ENCODE peak calls at places on chromosome 16, in six cellular contexts. H is tibial nerve, A is heart right ventricle, P is AG04449, D is WTC11, X is cardiac fibroblast. W is an unnamed sample.

GRCh38 chr16:15057755-15058417 is 2.0 kb upstream of the NTAN1 start:
- DNase-seq in H (no peak), A (no peak), P (no peak), D (no peak), X (no peak), W (no peak)

GRCh38 chr16:28549301-28549899 is 4.3 kb upstream of the SGF29 start:
- DNase-seq in H (no peak), A (no peak), P (no peak), D (no peak), X (peak; percentile 62), W (peak; percentile 66)

GRCh38 chr16:4273858-4274291 is 1.1 kb upstream of the TFAP4 start:
- DNase-seq in H (no peak), A (peak; percentile 71), P (no peak), D (peak; percentile 86), X (peak; percentile 47), W (peak; percentile 64)

GRCh38 chr16:13332713-13333255 is 431.4 kb downstream of the SHISA9 start:
- DNase-seq in H (no peak), A (no peak), P (no peak), D (peak; percentile 38), X (no peak), W (no peak)

GRCh38 chr16:79962962-79963361 is 362.4 kb upstream of the MAF start:
- DNase-seq in H (no peak), A (no peak), P (no peak), D (no peak), X (no peak), W (no peak)

GRCh38 chr16:12539185-12539929 is 264.3 kb downstream of the CPPED1 start:
- DNase-seq in H (no peak), A (no peak), P (peak; percentile 49), D (no peak), X (peak; percentile 37), W (peak; percentile 17)

GRCh38 chr16:85326794-85327181 is 214.5 kb upstream of the CIBAR2 start:
- DNase-seq in H (no peak), A (no peak), P (no peak), D (no peak), X (no peak), W (no peak)

GRCh38 chr16:84864266-84864955 is 44.6 kb downstream of the CRISPLD2 start:
- DNase-seq in H (no peak), A (no peak), P (no peak), D (no peak), X (no peak), W (no peak)

GRCh38 chr16:4677994-4678393 is 15.4 kb upstream of the NUDT16L1 start:
- DNase-seq in H (no peak), A (no peak), P (no peak), D (no peak), X (no peak), W (no peak)

GRCh38 chr16:1920727-1921155 is 2.5 kb upstream of the HS3ST6 start:
- DNase-seq in H (no peak), A (no peak), P (no peak), D (peak; percentile 83), X (peak; percentile 14), W (no peak)

GRCh38 chr16:11533588-11533987 is 53.1 kb downstream of the LITAF start:
- DNase-seq in H (no peak), A (no peak), P (no peak), D (no peak), X (no peak), W (no peak)

GRCh38 chr16:18024566-18024965 is 312.0 kb downstream of the NPIPA8 start:
- DNase-seq in H (no peak), A (no peak), P (no peak), D (no peak), X (no peak), W (no peak)

GRCh38 chr16:85047867-85048455 is 20.4 kb downstream of the KIAA0513 start:
- DNase-seq in H (no peak), A (no peak), P (no peak), D (no peak), X (no peak), W (no peak)

GRCh38 chr16:6193718-6194117 is 1096.1 kb upstream of the EEF2KMT start:
- DNase-seq in H (no peak), A (no peak), P (no peak), D (no peak), X (peak; percentile 3), W (no peak)

GRCh38 chr16:83813818-83814653 is 6.3 kb downstream of the HSBP1 start:
- DNase-seq in H (peak; percentile 36), A (peak; percentile 19), P (no peak), D (no peak), X (peak; percentile 66), W (peak; percentile 48)

GRCh38 chr16:23356941-23357340 is 54.8 kb downstream of the SCNN1B start:
- DNase-seq in H (no peak), A (no peak), P (no peak), D (no peak), X (no peak), W (no peak)

GRCh38 chr16:9151597-9151996 is 60.2 kb downstream of the HAPSTR1 start:
- DNase-seq in H (no peak), A (no peak), P (no peak), D (no peak), X (peak; percentile 39), W (no peak)

GRCh38 chr16:85901110-85901509 is 2.1 kb downstream of the IRF8 start:
- DNase-seq in H (no peak), A (no peak), P (no peak), D (no peak), X (no peak), W (no peak)

GRCh38 chr16:55832425-55832787 is 490 bp downstream of the CES1 start:
- DNase-seq in H (no peak), A (no peak), P (no peak), D (no peak), X (no peak), W (no peak)

GRCh38 chr16:3171855-3172593 is 16.0 kb upstream of the OR1F1 start:
- DNase-seq in H (no peak), A (no peak), P (no peak), D (peak; percentile 81), X (peak; percentile 89), W (no peak)

GRCh38 chr16:85306071-85306792 is 194.0 kb upstream of the CIBAR2 start:
- DNase-seq in H (peak; percentile 87), A (peak; percentile 79), P (no peak), D (no peak), X (peak; percentile 75), W (peak; percentile 92)

GRCh38 chr16:17293813-17294558 is 176.8 kb downstream of the XYLT1 start:
- DNase-seq in H (no peak), A (no peak), P (no peak), D (no peak), X (no peak), W (no peak)

GRCh38 chr16:85398050-85398451 is 215.1 kb upstream of the GSE1 start:
- DNase-seq in H (no peak), A (peak; percentile 2), P (no peak), D (peak; percentile 5), X (no peak), W (no peak)

GRCh38 chr16:3965306-3965705 is 84.8 kb upstream of the CREBBP start:
- DNase-seq in H (no peak), A (no peak), P (no peak), D (no peak), X (no peak), W (no peak)

GRCh38 chr16:73268311-73268997 is 220.5 kb upstream of the ZFHX3 start:
- DNase-seq in H (no peak), A (no peak), P (no peak), D (peak; percentile 50), X (peak; percentile 5), W (peak; percentile 7)

GRCh38 chr16:9489823-9490467 is 398.5 kb downstream of the HAPSTR1 start:
- DNase-seq in H (no peak), A (peak; percentile 56), P (no peak), D (peak; percentile 12), X (no peak), W (no peak)

GRCh38 chr16:59249049-59249448 is 514.9 kb upstream of the GOT2 start:
- DNase-seq in H (no peak), A (no peak), P (no peak), D (peak; percentile 41), X (no peak), W (no peak)

GRCh38 chr16:8819635-8820034 is 22.0 kb downstream of the PMM2 start:
- DNase-seq in H (no peak), A (no peak), P (no peak), D (no peak), X (no peak), W (no peak)

GRCh38 chr16:74699666-74700065 is 996 bp downstream of the MLKL start:
- DNase-seq in H (no peak), A (no peak), P (no peak), D (no peak), X (no peak), W (no peak)

GRCh38 chr16:74698220-74698619 is 2.4 kb downstream of the MLKL start:
- DNase-seq in H (no peak), A (no peak), P (no peak), D (no peak), X (no peak), W (peak; percentile 2)

GRCh38 chr16:74695450-74696422 is 4.9 kb downstream of the MLKL start:
- DNase-seq in H (peak; percentile 94), A (peak; percentile 70), P (peak; percentile 70), D (peak; percentile 72), X (peak; percentile 96), W (peak; percentile 95)

GRCh38 chr16:74700206-74701040 is at the start of gene MLKL:
- DNase-seq in H (peak; percentile 35), A (peak; percentile 64), P (no peak), D (peak; percentile 57), X (peak; percentile 64), W (peak; percentile 51)
- TF ChIP-seq CTCF in H (no peak), A (no peak), P (peak; percentile 21), D (no peak), X (no peak), W (no peak)

DNA sequence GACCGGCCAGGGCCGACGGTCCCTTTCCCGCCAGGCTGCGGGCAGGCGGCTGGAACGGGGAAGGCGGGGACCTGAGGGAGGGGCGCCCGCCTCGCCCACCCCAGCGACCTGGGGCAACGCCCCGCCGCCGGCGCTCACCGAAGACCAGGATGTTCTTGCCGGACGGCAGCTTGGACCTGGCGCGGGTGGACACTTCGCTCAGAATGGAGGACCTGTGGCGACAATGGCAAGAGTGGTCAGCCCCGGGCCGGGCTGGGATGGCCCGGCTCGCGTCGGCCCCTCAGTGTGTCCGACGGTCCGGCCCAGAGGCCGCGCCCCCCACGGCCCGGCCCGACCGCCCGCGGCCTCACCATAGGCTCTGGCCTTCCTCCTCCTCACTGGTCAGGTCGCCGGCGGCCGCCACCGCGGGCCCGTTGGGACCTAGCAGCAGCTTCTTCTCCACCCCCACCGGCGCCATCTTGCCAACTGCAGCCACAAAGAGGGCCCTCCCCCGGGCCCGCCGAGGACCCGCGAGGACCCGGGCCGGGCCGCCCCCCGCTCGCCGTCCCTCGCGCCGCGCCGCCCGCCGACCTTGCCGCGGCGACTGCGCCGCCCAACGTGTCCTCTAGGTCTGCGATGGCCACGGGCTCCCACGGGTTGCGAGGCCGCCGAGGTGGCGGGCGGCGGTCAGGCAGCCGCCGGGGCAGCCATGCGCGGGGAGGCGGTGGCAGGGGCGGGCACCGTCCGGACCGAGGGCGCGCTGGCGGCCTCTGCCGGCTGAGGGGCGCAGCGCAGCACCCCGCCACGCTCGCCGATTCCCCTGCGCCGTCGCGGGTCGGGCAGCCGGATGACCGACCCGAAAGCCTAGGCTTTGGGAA is at the start of gene DYNC1LI2:
- DNase-seq in H (peak; percentile 70), A (peak; percentile 83), P (no peak), D (peak; percentile 77), X (peak; percentile 72), W (peak; percentile 61)
- TF ChIP-seq CTCF in H (peak; percentile 99), A (peak; percentile 97), P (peak; percentile 74), D (peak; percentile 74), X (peak; percentile 37), W (peak; percentile 57)

GRCh38 chr16:81315271-81316175 is 761 bp downstream of the GAN start:
- DNase-seq in H (peak; percentile 14), A (peak; percentile 53), P (no peak), D (peak; percentile 23), X (peak; percentile 51), W (peak; percentile 46)
- TF ChIP-seq CTCF in H (no peak), A (no peak), P (peak; percentile 18), D (no peak), X (no peak), W (peak; percentile 23)

GRCh38 chr16:71723537-71724319 is 773 bp downstream of the PHLPP2 start:
- DNase-seq in H (peak; percentile 54), A (peak; percentile 85), P (no peak), D (peak; percentile 74), X (peak; percentile 53), W (peak; percentile 39)
- TF ChIP-seq CTCF in H (no peak), A (no peak), P (no peak), D (no peak), X (no peak), W (no peak)

W was measured in fibroblast of the aortic adventitia.